ENCODE peak calls at places on chromosome 22, in ten cellular contexts. One of them, this sample, is unnamed.

GRCh38 chr22:49255741-49256318 is 571.8 kb downstream of the BRD1 start:
- DNase-seq in pons: no peak
- DNase-seq in activated CD4-positive, alpha-beta T cell treated with anti-CD3 and anti-CD28 coated beads, Interleukin-2, amount 50 U/mL, for 4 hours: no peak
- DNase-seq in stimulated activated CD4-positive, alpha-beta T cell treated with anti-CD3 and anti-CD28 coated beads, Interleukin-4, amount 100 ng/mL, for 48 hours: no peak
- DNase-seq in astrocyte of the spinal cord: no peak
- DNase-seq in lower leg skin: no peak
- DNase-seq in body of pancreas: no peak
- DNase-seq in stimulated activated naive CD8-positive, alpha-beta T cell treated with anti-CD3 and anti-CD28 coated beads, Interleukin-15, Interleukin-2, amounts not matched to agents 100 U/mL and 50 U/mL, for 24 hours: no peak
- DNase-seq in H54: no peak
- DNase-seq in AG10803: no peak
- DNase-seq in this sample: no peak

GRCh38 chr22:46433318-46433717 is 97.8 kb downstream of the TRMU start:
- DNase-seq in pons: no peak
- DNase-seq in activated CD4-positive, alpha-beta T cell treated with anti-CD3 and anti-CD28 coated beads, Interleukin-2, amount 50 U/mL, for 4 hours: no peak
- DNase-seq in stimulated activated CD4-positive, alpha-beta T cell treated with anti-CD3 and anti-CD28 coated beads, Interleukin-4, amount 100 ng/mL, for 48 hours: no peak
- DNase-seq in astrocyte of the spinal cord: no peak
- DNase-seq in lower leg skin: no peak
- DNase-seq in body of pancreas: no peak
- DNase-seq in stimulated activated naive CD8-positive, alpha-beta T cell treated with anti-CD3 and anti-CD28 coated beads, Interleukin-15, Interleukin-2, amounts not matched to agents 100 U/mL and 50 U/mL, for 24 hours: no peak
- DNase-seq in H54: no peak
- DNase-seq in AG10803: no peak
- DNase-seq in this sample: no peak

GRCh38 chr22:35150163-35151107 is 84.5 kb downstream of the ISX start:
- DNase-seq in pons: peak; percentile 24
- DNase-seq in activated CD4-positive, alpha-beta T cell treated with anti-CD3 and anti-CD28 coated beads, Interleukin-2, amount 50 U/mL, for 4 hours: peak; percentile 29
- DNase-seq in stimulated activated CD4-positive, alpha-beta T cell treated with anti-CD3 and anti-CD28 coated beads, Interleukin-4, amount 100 ng/mL, for 48 hours: peak; percentile 39
- DNase-seq in astrocyte of the spinal cord: peak; percentile 13
- DNase-seq in lower leg skin: peak; percentile 28
- DNase-seq in body of pancreas: peak; percentile 61
- DNase-seq in stimulated activated naive CD8-positive, alpha-beta T cell treated with anti-CD3 and anti-CD28 coated beads, Interleukin-15, Interleukin-2, amounts not matched to agents 100 U/mL and 50 U/mL, for 24 hours: peak; percentile 75
- DNase-seq in H54: no peak
- DNase-seq in AG10803: peak; percentile 26
- DNase-seq in this sample: peak; percentile 80

GRCh38 chr22:44243761-44244160 is 63.0 kb downstream of the PARVG start:
- DNase-seq in pons: no peak
- DNase-seq in activated CD4-positive, alpha-beta T cell treated with anti-CD3 and anti-CD28 coated beads, Interleukin-2, amount 50 U/mL, for 4 hours: no peak
- DNase-seq in stimulated activated CD4-positive, alpha-beta T cell treated with anti-CD3 and anti-CD28 coated beads, Interleukin-4, amount 100 ng/mL, for 48 hours: no peak
- DNase-seq in astrocyte of the spinal cord: no peak
- DNase-seq in lower leg skin: no peak
- DNase-seq in body of pancreas: no peak
- DNase-seq in stimulated activated naive CD8-positive, alpha-beta T cell treated with anti-CD3 and anti-CD28 coated beads, Interleukin-15, Interleukin-2, amounts not matched to agents 100 U/mL and 50 U/mL, for 24 hours: no peak
- DNase-seq in H54: no peak
- DNase-seq in AG10803: no peak
- DNase-seq in this sample: no peak

GRCh38 chr22:19687561-19688300 is 26.6 kb upstream of the SEPTIN5 start:
- DNase-seq in pons: no peak
- DNase-seq in activated CD4-positive, alpha-beta T cell treated with anti-CD3 and anti-CD28 coated beads, Interleukin-2, amount 50 U/mL, for 4 hours: no peak
- DNase-seq in stimulated activated CD4-positive, alpha-beta T cell treated with anti-CD3 and anti-CD28 coated beads, Interleukin-4, amount 100 ng/mL, for 48 hours: no peak
- DNase-seq in astrocyte of the spinal cord: no peak
- DNase-seq in lower leg skin: peak; percentile 43
- DNase-seq in body of pancreas: no peak
- DNase-seq in stimulated activated naive CD8-positive, alpha-beta T cell treated with anti-CD3 and anti-CD28 coated beads, Interleukin-15, Interleukin-2, amounts not matched to agents 100 U/mL and 50 U/mL, for 24 hours: no peak
- DNase-seq in H54: no peak
- DNase-seq in AG10803: peak; percentile 24
- DNase-seq in this sample: no peak

GRCh38 chr22:45880732-45881523 is 96.0 kb downstream of the WNT7B start:
- DNase-seq in pons: peak; percentile 37
- DNase-seq in activated CD4-positive, alpha-beta T cell treated with anti-CD3 and anti-CD28 coated beads, Interleukin-2, amount 50 U/mL, for 4 hours: no peak
- DNase-seq in stimulated activated CD4-positive, alpha-beta T cell treated with anti-CD3 and anti-CD28 coated beads, Interleukin-4, amount 100 ng/mL, for 48 hours: no peak
- DNase-seq in astrocyte of the spinal cord: no peak
- DNase-seq in lower leg skin: no peak
- DNase-seq in body of pancreas: no peak
- DNase-seq in stimulated activated naive CD8-positive, alpha-beta T cell treated with anti-CD3 and anti-CD28 coated beads, Interleukin-15, Interleukin-2, amounts not matched to agents 100 U/mL and 50 U/mL, for 24 hours: no peak
- DNase-seq in H54: no peak
- DNase-seq in AG10803: no peak
- DNase-seq in this sample: no peak

GRCh38 chr22:45923812-45924211 is 53.1 kb downstream of the WNT7B start:
- DNase-seq in pons: no peak
- DNase-seq in activated CD4-positive, alpha-beta T cell treated with anti-CD3 and anti-CD28 coated beads, Interleukin-2, amount 50 U/mL, for 4 hours: no peak
- DNase-seq in stimulated activated CD4-positive, alpha-beta T cell treated with anti-CD3 and anti-CD28 coated beads, Interleukin-4, amount 100 ng/mL, for 48 hours: no peak
- DNase-seq in astrocyte of the spinal cord: no peak
- DNase-seq in lower leg skin: no peak
- DNase-seq in body of pancreas: peak; percentile 54
- DNase-seq in stimulated activated naive CD8-positive, alpha-beta T cell treated with anti-CD3 and anti-CD28 coated beads, Interleukin-15, Interleukin-2, amounts not matched to agents 100 U/mL and 50 U/mL, for 24 hours: no peak
- DNase-seq in H54: no peak
- DNase-seq in AG10803: no peak
- DNase-seq in this sample: peak; percentile 67

GRCh38 chr22:49536571-49537131 is 291.0 kb downstream of the BRD1 start:
- DNase-seq in pons: no peak
- DNase-seq in activated CD4-positive, alpha-beta T cell treated with anti-CD3 and anti-CD28 coated beads, Interleukin-2, amount 50 U/mL, for 4 hours: no peak
- DNase-seq in stimulated activated CD4-positive, alpha-beta T cell treated with anti-CD3 and anti-CD28 coated beads, Interleukin-4, amount 100 ng/mL, for 48 hours: no peak
- DNase-seq in astrocyte of the spinal cord: no peak
- DNase-seq in lower leg skin: no peak
- DNase-seq in body of pancreas: no peak
- DNase-seq in stimulated activated naive CD8-positive, alpha-beta T cell treated with anti-CD3 and anti-CD28 coated beads, Interleukin-15, Interleukin-2, amounts not matched to agents 100 U/mL and 50 U/mL, for 24 hours: no peak
- DNase-seq in H54: no peak
- DNase-seq in AG10803: no peak
- DNase-seq in this sample: no peak

GRCh38 chr22:20581503-20582170 is 74.2 kb downstream of the MED15 start:
- DNase-seq in pons: no peak
- DNase-seq in activated CD4-positive, alpha-beta T cell treated with anti-CD3 and anti-CD28 coated beads, Interleukin-2, amount 50 U/mL, for 4 hours: no peak
- DNase-seq in stimulated activated CD4-positive, alpha-beta T cell treated with anti-CD3 and anti-CD28 coated beads, Interleukin-4, amount 100 ng/mL, for 48 hours: no peak
- DNase-seq in astrocyte of the spinal cord: no peak
- DNase-seq in lower leg skin: no peak
- DNase-seq in body of pancreas: no peak
- DNase-seq in stimulated activated naive CD8-positive, alpha-beta T cell treated with anti-CD3 and anti-CD28 coated beads, Interleukin-15, Interleukin-2, amounts not matched to agents 100 U/mL and 50 U/mL, for 24 hours: no peak
- DNase-seq in H54: no peak
- DNase-seq in AG10803: no peak
- DNase-seq in this sample: no peak

GRCh38 chr22:30979932-30980331 is 10.9 kb downstream of the TUG1 start:
- DNase-seq in pons: no peak
- DNase-seq in activated CD4-positive, alpha-beta T cell treated with anti-CD3 and anti-CD28 coated beads, Interleukin-2, amount 50 U/mL, for 4 hours: no peak
- DNase-seq in stimulated activated CD4-positive, alpha-beta T cell treated with anti-CD3 and anti-CD28 coated beads, Interleukin-4, amount 100 ng/mL, for 48 hours: no peak
- DNase-seq in astrocyte of the spinal cord: no peak
- DNase-seq in lower leg skin: no peak
- DNase-seq in body of pancreas: no peak
- DNase-seq in stimulated activated naive CD8-positive, alpha-beta T cell treated with anti-CD3 and anti-CD28 coated beads, Interleukin-15, Interleukin-2, amounts not matched to agents 100 U/mL and 50 U/mL, for 24 hours: no peak
- DNase-seq in H54: no peak
- DNase-seq in AG10803: no peak
- DNase-seq in this sample: no peak

GRCh38 chr22:39574779-39575551 is 4.4 kb downstream of the CACNA1I start:
- DNase-seq in pons: no peak
- DNase-seq in activated CD4-positive, alpha-beta T cell treated with anti-CD3 and anti-CD28 coated beads, Interleukin-2, amount 50 U/mL, for 4 hours: no peak
- DNase-seq in stimulated activated CD4-positive, alpha-beta T cell treated with anti-CD3 and anti-CD28 coated beads, Interleukin-4, amount 100 ng/mL, for 48 hours: no peak
- DNase-seq in astrocyte of the spinal cord: peak; percentile 93
- DNase-seq in lower leg skin: no peak
- DNase-seq in body of pancreas: no peak
- DNase-seq in stimulated activated naive CD8-positive, alpha-beta T cell treated with anti-CD3 and anti-CD28 coated beads, Interleukin-15, Interleukin-2, amounts not matched to agents 100 U/mL and 50 U/mL, for 24 hours: no peak
- DNase-seq in H54: peak; percentile 95
- DNase-seq in AG10803: peak; percentile 63
- DNase-seq in this sample: no peak

GRCh38 chr22:49720279-49720959 is 107.3 kb downstream of the BRD1 start:
- DNase-seq in pons: no peak
- DNase-seq in activated CD4-positive, alpha-beta T cell treated with anti-CD3 and anti-CD28 coated beads, Interleukin-2, amount 50 U/mL, for 4 hours: no peak
- DNase-seq in stimulated activated CD4-positive, alpha-beta T cell treated with anti-CD3 and anti-CD28 coated beads, Interleukin-4, amount 100 ng/mL, for 48 hours: no peak
- DNase-seq in astrocyte of the spinal cord: no peak
- DNase-seq in lower leg skin: no peak
- DNase-seq in body of pancreas: no peak
- DNase-seq in stimulated activated naive CD8-positive, alpha-beta T cell treated with anti-CD3 and anti-CD28 coated beads, Interleukin-15, Interleukin-2, amounts not matched to agents 100 U/mL and 50 U/mL, for 24 hours: no peak
- DNase-seq in H54: no peak
- DNase-seq in AG10803: no peak
- DNase-seq in this sample: no peak

GRCh38 chr22:29951675-29952413 is 68.9 kb downstream of the MTMR3 start:
- DNase-seq in pons: no peak
- DNase-seq in activated CD4-positive, alpha-beta T cell treated with anti-CD3 and anti-CD28 coated beads, Interleukin-2, amount 50 U/mL, for 4 hours: no peak
- DNase-seq in stimulated activated CD4-positive, alpha-beta T cell treated with anti-CD3 and anti-CD28 coated beads, Interleukin-4, amount 100 ng/mL, for 48 hours: no peak
- DNase-seq in astrocyte of the spinal cord: no peak
- DNase-seq in lower leg skin: no peak
- DNase-seq in body of pancreas: no peak
- DNase-seq in stimulated activated naive CD8-positive, alpha-beta T cell treated with anti-CD3 and anti-CD28 coated beads, Interleukin-15, Interleukin-2, amounts not matched to agents 100 U/mL and 50 U/mL, for 24 hours: no peak
- DNase-seq in H54: no peak
- DNase-seq in AG10803: peak; percentile 16
- DNase-seq in this sample: no peak

GRCh38 chr22:46539169-46539568 is 1.7 kb upstream of the CELSR1 start:
- DNase-seq in pons: no peak
- DNase-seq in activated CD4-positive, alpha-beta T cell treated with anti-CD3 and anti-CD28 coated beads, Interleukin-2, amount 50 U/mL, for 4 hours: no peak
- DNase-seq in stimulated activated CD4-positive, alpha-beta T cell treated with anti-CD3 and anti-CD28 coated beads, Interleukin-4, amount 100 ng/mL, for 48 hours: no peak
- DNase-seq in astrocyte of the spinal cord: no peak
- DNase-seq in lower leg skin: no peak
- DNase-seq in body of pancreas: no peak
- DNase-seq in stimulated activated naive CD8-positive, alpha-beta T cell treated with anti-CD3 and anti-CD28 coated beads, Interleukin-15, Interleukin-2, amounts not matched to agents 100 U/mL and 50 U/mL, for 24 hours: no peak
- DNase-seq in H54: no peak
- DNase-seq in AG10803: no peak
- DNase-seq in this sample: no peak

GRCh38 chr22:30902496-30903357 is 65.8 kb downstream of the MORC2 start:
- DNase-seq in pons: no peak
- DNase-seq in activated CD4-positive, alpha-beta T cell treated with anti-CD3 and anti-CD28 coated beads, Interleukin-2, amount 50 U/mL, for 4 hours: no peak
- DNase-seq in stimulated activated CD4-positive, alpha-beta T cell treated with anti-CD3 and anti-CD28 coated beads, Interleukin-4, amount 100 ng/mL, for 48 hours: no peak
- DNase-seq in astrocyte of the spinal cord: no peak
- DNase-seq in lower leg skin: no peak
- DNase-seq in body of pancreas: no peak
- DNase-seq in stimulated activated naive CD8-positive, alpha-beta T cell treated with anti-CD3 and anti-CD28 coated beads, Interleukin-15, Interleukin-2, amounts not matched to agents 100 U/mL and 50 U/mL, for 24 hours: no peak
- DNase-seq in H54: no peak
- DNase-seq in AG10803: no peak
- DNase-seq in this sample: no peak

GRCh38 chr22:40898850-40899357 is 37.0 kb upstream of the DNAJB7 start:
- DNase-seq in pons: peak; percentile 73
- DNase-seq in activated CD4-positive, alpha-beta T cell treated with anti-CD3 and anti-CD28 coated beads, Interleukin-2, amount 50 U/mL, for 4 hours: no peak
- DNase-seq in stimulated activated CD4-positive, alpha-beta T cell treated with anti-CD3 and anti-CD28 coated beads, Interleukin-4, amount 100 ng/mL, for 48 hours: peak; percentile 16
- DNase-seq in astrocyte of the spinal cord: peak; percentile 72
- DNase-seq in lower leg skin: no peak
- DNase-seq in body of pancreas: no peak
- DNase-seq in stimulated activated naive CD8-positive, alpha-beta T cell treated with anti-CD3 and anti-CD28 coated beads, Interleukin-15, Interleukin-2, amounts not matched to agents 100 U/mL and 50 U/mL, for 24 hours: no peak
- DNase-seq in H54: peak; percentile 6
- DNase-seq in AG10803: peak; percentile 62
- DNase-seq in this sample: no peak

GRCh38 chr22:25853902-25854301 is 111.9 kb downstream of the MYO18B start:
- DNase-seq in pons: no peak
- DNase-seq in activated CD4-positive, alpha-beta T cell treated with anti-CD3 and anti-CD28 coated beads, Interleukin-2, amount 50 U/mL, for 4 hours: no peak
- DNase-seq in stimulated activated CD4-positive, alpha-beta T cell treated with anti-CD3 and anti-CD28 coated beads, Interleukin-4, amount 100 ng/mL, for 48 hours: no peak
- DNase-seq in astrocyte of the spinal cord: no peak
- DNase-seq in lower leg skin: no peak
- DNase-seq in body of pancreas: no peak
- DNase-seq in stimulated activated naive CD8-positive, alpha-beta T cell treated with anti-CD3 and anti-CD28 coated beads, Interleukin-15, Interleukin-2, amounts not matched to agents 100 U/mL and 50 U/mL, for 24 hours: no peak
- DNase-seq in H54: no peak
- DNase-seq in AG10803: no peak
- DNase-seq in this sample: no peak

GRCh38 chr22:46681010-46681409 is 57.0 kb downstream of the CERK start:
- DNase-seq in pons: no peak
- DNase-seq in activated CD4-positive, alpha-beta T cell treated with anti-CD3 and anti-CD28 coated beads, Interleukin-2, amount 50 U/mL, for 4 hours: no peak
- DNase-seq in stimulated activated CD4-positive, alpha-beta T cell treated with anti-CD3 and anti-CD28 coated beads, Interleukin-4, amount 100 ng/mL, for 48 hours: no peak
- DNase-seq in astrocyte of the spinal cord: no peak
- DNase-seq in lower leg skin: no peak
- DNase-seq in body of pancreas: no peak
- DNase-seq in stimulated activated naive CD8-positive, alpha-beta T cell treated with anti-CD3 and anti-CD28 coated beads, Interleukin-15, Interleukin-2, amounts not matched to agents 100 U/mL and 50 U/mL, for 24 hours: no peak
- DNase-seq in H54: peak; percentile 54
- DNase-seq in AG10803: no peak
- DNase-seq in this sample: no peak

GRCh38 chr22:46613606-46613997 is 6.6 kb upstream of the GRAMD4 start:
- DNase-seq in pons: no peak
- DNase-seq in activated CD4-positive, alpha-beta T cell treated with anti-CD3 and anti-CD28 coated beads, Interleukin-2, amount 50 U/mL, for 4 hours: no peak
- DNase-seq in stimulated activated CD4-positive, alpha-beta T cell treated with anti-CD3 and anti-CD28 coated beads, Interleukin-4, amount 100 ng/mL, for 48 hours: no peak
- DNase-seq in astrocyte of the spinal cord: no peak
- DNase-seq in lower leg skin: no peak
- DNase-seq in body of pancreas: no peak
- DNase-seq in stimulated activated naive CD8-positive, alpha-beta T cell treated with anti-CD3 and anti-CD28 coated beads, Interleukin-15, Interleukin-2, amounts not matched to agents 100 U/mL and 50 U/mL, for 24 hours: peak; percentile 57
- DNase-seq in H54: no peak
- DNase-seq in AG10803: no peak
- DNase-seq in this sample: no peak

GRCh38 chr22:21051145-21051835 is 5.5 kb downstream of the LRRC74B start:
- DNase-seq in pons: no peak
- DNase-seq in activated CD4-positive, alpha-beta T cell treated with anti-CD3 and anti-CD28 coated beads, Interleukin-2, amount 50 U/mL, for 4 hours: no peak
- DNase-seq in stimulated activated CD4-positive, alpha-beta T cell treated with anti-CD3 and anti-CD28 coated beads, Interleukin-4, amount 100 ng/mL, for 48 hours: no peak
- DNase-seq in astrocyte of the spinal cord: no peak
- DNase-seq in lower leg skin: no peak
- DNase-seq in body of pancreas: no peak
- DNase-seq in stimulated activated naive CD8-positive, alpha-beta T cell treated with anti-CD3 and anti-CD28 coated beads, Interleukin-15, Interleukin-2, amounts not matched to agents 100 U/mL and 50 U/mL, for 24 hours: no peak
- DNase-seq in H54: no peak
- DNase-seq in AG10803: no peak
- DNase-seq in this sample: no peak

GRCh38 chr22:33853200-33854097 is 66.8 kb downstream of the LARGE1 start:
- DNase-seq in pons: peak; percentile 85
- DNase-seq in activated CD4-positive, alpha-beta T cell treated with anti-CD3 and anti-CD28 coated beads, Interleukin-2, amount 50 U/mL, for 4 hours: no peak
- DNase-seq in stimulated activated CD4-positive, alpha-beta T cell treated with anti-CD3 and anti-CD28 coated beads, Interleukin-4, amount 100 ng/mL, for 48 hours: no peak
- DNase-seq in astrocyte of the spinal cord: peak; percentile 83
- DNase-seq in lower leg skin: peak; percentile 39
- DNase-seq in body of pancreas: peak; percentile 69
- DNase-seq in stimulated activated naive CD8-positive, alpha-beta T cell treated with anti-CD3 and anti-CD28 coated beads, Interleukin-15, Interleukin-2, amounts not matched to agents 100 U/mL and 50 U/mL, for 24 hours: peak; percentile 10
- DNase-seq in H54: peak; percentile 50
- DNase-seq in AG10803: peak; percentile 77
- DNase-seq in this sample: no peak

GRCh38 chr22:27382947-27383346 is 418.6 kb downstream of the MN1 start:
- DNase-seq in pons: no peak
- DNase-seq in activated CD4-positive, alpha-beta T cell treated with anti-CD3 and anti-CD28 coated beads, Interleukin-2, amount 50 U/mL, for 4 hours: no peak
- DNase-seq in stimulated activated CD4-positive, alpha-beta T cell treated with anti-CD3 and anti-CD28 coated beads, Interleukin-4, amount 100 ng/mL, for 48 hours: no peak
- DNase-seq in astrocyte of the spinal cord: no peak
- DNase-seq in lower leg skin: no peak
- DNase-seq in body of pancreas: no peak
- DNase-seq in stimulated activated naive CD8-positive, alpha-beta T cell treated with anti-CD3 and anti-CD28 coated beads, Interleukin-15, Interleukin-2, amounts not matched to agents 100 U/mL and 50 U/mL, for 24 hours: no peak
- DNase-seq in H54: no peak
- DNase-seq in AG10803: no peak
- DNase-seq in this sample: no peak

GRCh38 chr22:42743501-42743991 is 22.9 kb upstream of the A4GALT start:
- DNase-seq in pons: no peak
- DNase-seq in activated CD4-positive, alpha-beta T cell treated with anti-CD3 and anti-CD28 coated beads, Interleukin-2, amount 50 U/mL, for 4 hours: no peak
- DNase-seq in stimulated activated CD4-positive, alpha-beta T cell treated with anti-CD3 and anti-CD28 coated beads, Interleukin-4, amount 100 ng/mL, for 48 hours: no peak
- DNase-seq in astrocyte of the spinal cord: peak; percentile 68
- DNase-seq in lower leg skin: peak; percentile 86
- DNase-seq in body of pancreas: peak; percentile 26
- DNase-seq in stimulated activated naive CD8-positive, alpha-beta T cell treated with anti-CD3 and anti-CD28 coated beads, Interleukin-15, Interleukin-2, amounts not matched to agents 100 U/mL and 50 U/mL, for 24 hours: no peak
- DNase-seq in H54: no peak
- DNase-seq in AG10803: peak; percentile 97
- DNase-seq in this sample: no peak

GRCh38 chr22:20000246-20001081 is 16.2 kb downstream of the ARVCF start:
- DNase-seq in pons: no peak
- DNase-seq in activated CD4-positive, alpha-beta T cell treated with anti-CD3 and anti-CD28 coated beads, Interleukin-2, amount 50 U/mL, for 4 hours: no peak
- DNase-seq in stimulated activated CD4-positive, alpha-beta T cell treated with anti-CD3 and anti-CD28 coated beads, Interleukin-4, amount 100 ng/mL, for 48 hours: no peak
- DNase-seq in astrocyte of the spinal cord: no peak
- DNase-seq in lower leg skin: no peak
- DNase-seq in body of pancreas: no peak
- DNase-seq in stimulated activated naive CD8-positive, alpha-beta T cell treated with anti-CD3 and anti-CD28 coated beads, Interleukin-15, Interleukin-2, amounts not matched to agents 100 U/mL and 50 U/mL, for 24 hours: no peak
- DNase-seq in H54: no peak
- DNase-seq in AG10803: no peak
- DNase-seq in this sample: no peak

GRCh38 chr22:47759909-47760308 is 997.5 kb downstream of the TBC1D22A start:
- DNase-seq in pons: no peak
- DNase-seq in activated CD4-positive, alpha-beta T cell treated with anti-CD3 and anti-CD28 coated beads, Interleukin-2, amount 50 U/mL, for 4 hours: no peak
- DNase-seq in stimulated activated CD4-positive, alpha-beta T cell treated with anti-CD3 and anti-CD28 coated beads, Interleukin-4, amount 100 ng/mL, for 48 hours: no peak
- DNase-seq in astrocyte of the spinal cord: no peak
- DNase-seq in lower leg skin: no peak
- DNase-seq in body of pancreas: no peak
- DNase-seq in stimulated activated naive CD8-positive, alpha-beta T cell treated with anti-CD3 and anti-CD28 coated beads, Interleukin-15, Interleukin-2, amounts not matched to agents 100 U/mL and 50 U/mL, for 24 hours: no peak
- DNase-seq in H54: no peak
- DNase-seq in AG10803: no peak
- DNase-seq in this sample: no peak

GRCh38 chr22:35016909-35017308 is 49.0 kb upstream of the ISX start:
- DNase-seq in pons: no peak
- DNase-seq in activated CD4-positive, alpha-beta T cell treated with anti-CD3 and anti-CD28 coated beads, Interleukin-2, amount 50 U/mL, for 4 hours: no peak
- DNase-seq in stimulated activated CD4-positive, alpha-beta T cell treated with anti-CD3 and anti-CD28 coated beads, Interleukin-4, amount 100 ng/mL, for 48 hours: no peak
- DNase-seq in astrocyte of the spinal cord: no peak
- DNase-seq in lower leg skin: no peak
- DNase-seq in body of pancreas: no peak
- DNase-seq in stimulated activated naive CD8-positive, alpha-beta T cell treated with anti-CD3 and anti-CD28 coated beads, Interleukin-15, Interleukin-2, amounts not matched to agents 100 U/mL and 50 U/mL, for 24 hours: no peak
- DNase-seq in H54: no peak
- DNase-seq in AG10803: no peak
- DNase-seq in this sample: no peak

GRCh38 chr22:26617251-26618199 is at the start of gene CRYBB1:
- DNase-seq in pons: peak; percentile 33
- DNase-seq in activated CD4-positive, alpha-beta T cell treated with anti-CD3 and anti-CD28 coated beads, Interleukin-2, amount 50 U/mL, for 4 hours: no peak
- DNase-seq in stimulated activated CD4-positive, alpha-beta T cell treated with anti-CD3 and anti-CD28 coated beads, Interleukin-4, amount 100 ng/mL, for 48 hours: no peak
- DNase-seq in astrocyte of the spinal cord: no peak
- DNase-seq in lower leg skin: no peak
- DNase-seq in body of pancreas: no peak
- DNase-seq in stimulated activated naive CD8-positive, alpha-beta T cell treated with anti-CD3 and anti-CD28 coated beads, Interleukin-15, Interleukin-2, amounts not matched to agents 100 U/mL and 50 U/mL, for 24 hours: no peak
- DNase-seq in H54: no peak
- DNase-seq in AG10803: peak; percentile 67
- DNase-seq in this sample: no peak

GRCh38 chr22:49903322-49904039 is 14.8 kb downstream of the ALG12 start:
- DNase-seq in pons: no peak
- DNase-seq in activated CD4-positive, alpha-beta T cell treated with anti-CD3 and anti-CD28 coated beads, Interleukin-2, amount 50 U/mL, for 4 hours: no peak
- DNase-seq in stimulated activated CD4-positive, alpha-beta T cell treated with anti-CD3 and anti-CD28 coated beads, Interleukin-4, amount 100 ng/mL, for 48 hours: no peak
- DNase-seq in astrocyte of the spinal cord: no peak
- DNase-seq in lower leg skin: no peak
- DNase-seq in body of pancreas: no peak
- DNase-seq in stimulated activated naive CD8-positive, alpha-beta T cell treated with anti-CD3 and anti-CD28 coated beads, Interleukin-15, Interleukin-2, amounts not matched to agents 100 U/mL and 50 U/mL, for 24 hours: no peak
- DNase-seq in H54: no peak
- DNase-seq in AG10803: no peak
- DNase-seq in this sample: no peak